ENCODE peak calls at places on chromosomes 11 and 22, in nine cellular contexts. D is T-helper 1 cell; F is CD8-positive, alpha-beta memory T cell; K is non-pigmented ciliary epithelial cell; A is GM13977; G is left cardiac atrium; U is germinal center; P is NCI-H1092; V is GM13976. Y is an unnamed sample.

GRCh38 chr11:77789731-77790476 is 30.6 kb downstream of the RSF1 start:
- DNase-seq in P (no peak), F (no peak), K (no peak), V (no peak), G (no peak), A (no peak), D (no peak), U (no peak), Y (no peak)

GRCh38 chr11:6395470-6396060 is 5.3 kb downstream of the SMPD1 start:
- DNase-seq in P (no peak), G (no peak), F (no peak), U (no peak), K (no peak), A (no peak), V (no peak), D (no peak), Y (no peak)

GRCh38 chr11:17352925-17353227 is 1.3 kb downstream of the NCR3LG1 start:
- DNase-seq in F (peak; percentile 10), K (no peak), V (no peak), P (peak; percentile 35), D (peak; percentile 11), A (no peak), U (peak; percentile 43), G (peak; percentile 54), Y (peak; percentile 11)

GRCh38 chr22:39244496-39245129 is at the start of gene PDGFB:
- DNase-seq in D (no peak), K (no peak), U (no peak), V (no peak), A (no peak), P (no peak), G (peak; percentile 57), F (no peak), Y (no peak)

GRCh38 chr11:88202498-88202897 is 27.3 kb upstream of the RAB38 start:
- DNase-seq in U (no peak), F (no peak), V (no peak), D (no peak), K (no peak), A (no peak), G (no peak), P (no peak), Y (no peak)

GRCh38 chr11:34438529-34439507 is at the start of gene CAT:
- DNase-seq in D (peak; percentile 95), P (peak; percentile 95), K (peak; percentile 91), V (peak; percentile 97), F (peak; percentile 98), G (peak; percentile 99), A (peak; percentile 93), U (peak; percentile 98), Y (peak; percentile 96)

GRCh38 chr11:16111690-16112089 is 244.7 kb downstream of the SOX6 start:
- DNase-seq in V (no peak), F (no peak), U (no peak), D (no peak), K (no peak), P (no peak), G (no peak), A (no peak), Y (no peak)

GRCh38 chr11:65500262-65501004 is 1.6 kb downstream of the MALAT1 start:
- DNase-seq in F (peak; percentile 20), G (no peak), P (no peak), A (no peak), V (no peak), U (no peak), K (no peak), D (no peak), Y (no peak)

GRCh38 chr11:106391771-106392412 is 314.4 kb downstream of the AASDHPPT start:
- DNase-seq in A (no peak), D (no peak), G (no peak), K (no peak), U (no peak), V (no peak), F (no peak), P (no peak), Y (no peak)

GRCh38 chr22:28911777-28912669 is 28.7 kb downstream of the ZNRF3 start:
- DNase-seq in A (no peak), F (no peak), G (no peak), U (no peak), P (no peak), K (no peak), V (no peak), D (no peak), Y (no peak)

GRCh38 chr22:28395920-28396447 is 283.7 kb downstream of the TTC28 start:
- DNase-seq in K (no peak), A (no peak), U (no peak), G (no peak), P (no peak), D (no peak), V (no peak), F (no peak), Y (no peak)

GRCh38 chr22:28547132-28547842 is 132.4 kb downstream of the TTC28 start:
- DNase-seq in P (no peak), D (no peak), G (no peak), K (peak; percentile 10), V (no peak), F (no peak), A (no peak), U (no peak), Y (no peak)

GRCh38 chr11:59176330-59176729 is 4.4 kb downstream of the DTX4 start:
- DNase-seq in A (no peak), F (no peak), P (no peak), D (no peak), G (no peak), K (no peak), V (no peak), U (no peak), Y (no peak)

GRCh38 chr22:44665115-44665514 is 36.9 kb upstream of the PRR5 start:
- DNase-seq in D (no peak), P (no peak), G (no peak), V (no peak), K (no peak), F (no peak), U (no peak), A (no peak), Y (no peak)

GRCh38 chr11:66106786-66107599 is 36.9 kb downstream of the PACS1 start:
- DNase-seq in G (no peak), V (no peak), F (no peak), P (no peak), U (no peak), D (no peak), K (no peak), A (no peak), Y (no peak)

GRCh38 chr11:44609028-44609782 is 43.7 kb downstream of the CD82 start:
- DNase-seq in A (peak; percentile 61), G (no peak), K (no peak), F (peak; percentile 20), D (no peak), U (peak; percentile 76), V (peak; percentile 62), P (no peak), Y (peak; percentile 22)

GRCh38 chr11:47259178-47259977 is 1.6 kb downstream of the NR1H3 start:
- DNase-seq in U (peak; percentile 70), A (peak; percentile 72), V (peak; percentile 77), K (no peak), F (no peak), D (no peak), G (no peak), P (no peak), Y (no peak)

GRCh38 chr22:42375982-42376381 is 56.2 kb downstream of the NFAM1 start:
- DNase-seq in K (no peak), G (peak; percentile 54), P (no peak), D (no peak), A (no peak), V (no peak), F (no peak), U (no peak), Y (no peak)

GRCh38 chr11:133993107-133993506 is 36.3 kb upstream of the IGSF9B start:
- DNase-seq in V (no peak), G (no peak), U (no peak), A (no peak), D (no peak), P (no peak), K (no peak), F (no peak), Y (no peak)

GRCh38 chr11:27904358-27905055 is 203.4 kb downstream of the KIF18A start:
- DNase-seq in U (no peak), V (no peak), K (no peak), F (no peak), A (no peak), P (no peak), G (no peak), D (no peak), Y (no peak)

GRCh38 chr11:134069426-134069921 is 602 bp downstream of the JAM3 start:
- DNase-seq in K (no peak), U (no peak), F (no peak), G (peak; percentile 37), D (no peak), P (peak; percentile 17), A (no peak), V (no peak), Y (no peak)

GRCh38 chr22:48302657-48303359 is 1524.9 kb downstream of the BRD1 start:
- DNase-seq in V (peak; percentile 18), F (no peak), U (no peak), D (no peak), K (no peak), G (no peak), P (no peak), A (no peak), Y (no peak)

GRCh38 chr11:94134651-94135512 is 6.2 kb downstream of the PANX1 start:
- DNase-seq in D (no peak), V (peak; percentile 50), A (no peak), U (no peak), P (no peak), F (no peak), G (peak; percentile 88), K (peak; percentile 89), Y (no peak)

GRCh38 chr11:28763876-28764275 is 655.7 kb downstream of the METTL15 start:
- DNase-seq in U (no peak), K (no peak), D (no peak), A (no peak), F (no peak), G (no peak), V (no peak), P (no peak), Y (no peak)

GRCh38 chr11:57313071-57313787 is 11.5 kb downstream of the TNKS1BP1 start:
- DNase-seq in G (no peak), A (no peak), D (no peak), U (no peak), F (no peak), P (no peak), V (no peak), K (no peak), Y (no peak)

Y was measured in effector CD4-positive, alpha-beta T cell.